ENCODE peak calls at places on chromosome 10, in eight cellular contexts. Q is iPS DF 6.9; E is EL; C is head of caudate nucleus; W is activated T-helper 9 cell treated with anti-CD3 and anti-CD28 coated beads, Interleukin-2, amount 50 U/mL, for 16 hours; T is SW 1271; P is stimulated activated CD8-positive, alpha-beta memory T cell treated with anti-CD3 and anti-CD28 coated beads, Interleukin-4, amount 100 ng/mL, for 1 hour; K is T follicular helper cell. O is an unnamed sample.

GRCh38 chr10:49837096-49837495 is 75.0 kb upstream of the OGDHL start:
- DNase-seq in W (no peak), T (no peak), P (no peak), Q (no peak), K (no peak), C (no peak), E (no peak), O (no peak)

GRCh38 chr10:24790599-24790998 is 66.9 kb upstream of the ARHGAP21 start:
- DNase-seq in E (no peak), Q (no peak), T (no peak), P (no peak), K (no peak), C (peak), W (no peak), O (no peak)

GRCh38 chr10:74289956-74290355 is 138.9 kb downstream of the ADK start:
- DNase-seq in Q (no peak), T (no peak), C (no peak), K (no peak), P (no peak), E (no peak), W (no peak), O (no peak)

GRCh38 chr10:71006497-71006896 is 118.1 kb upstream of the PCBD1 start:
- DNase-seq in E (no peak), T (no peak), C (no peak), P (no peak), W (no peak), K (no peak), Q (no peak), O (no peak)

GRCh38 chr10:79582096-79582495 is 21.9 kb upstream of the SFTPA2 start:
- DNase-seq in T (no peak), W (no peak), E (no peak), K (no peak), P (no peak), C (no peak), Q (no peak), O (no peak)

GRCh38 chr10:26448292-26448691 is 10.2 kb downstream of the APBB1IP start:
- DNase-seq in Q (no peak), K (no peak), T (no peak), C (no peak), W (no peak), P (no peak), E (no peak), O (no peak)

GRCh38 chr10:107686095-107686494 is 521.6 kb upstream of the SORCS1 start:
- DNase-seq in C (no peak), Q (no peak), E (no peak), W (no peak), K (no peak), P (no peak), T (no peak), O (no peak)

GRCh38 chr10:72303424-72304128 is 29.9 kb downstream of the DDIT4 start:
- DNase-seq in T (no peak), E (no peak), W (no peak), C (no peak), P (no peak), Q (no peak), K (no peak), O (no peak)

GRCh38 chr10:133176546-133176945 is 16.5 kb downstream of the KNDC1 start:
- DNase-seq in T (no peak), W (no peak), Q (no peak), E (no peak), P (no peak), C (no peak), K (no peak), O (no peak)

GRCh38 chr10:121237718-121238117 is 360.5 kb downstream of the FGFR2 start:
- DNase-seq in C (no peak), E (no peak), K (no peak), Q (no peak), T (no peak), P (no peak), W (no peak), O (no peak)

GRCh38 chr10:84336406-84336805 is 8.0 kb downstream of the CCSER2 start:
- DNase-seq in T (no peak), K (no peak), W (no peak), Q (no peak), E (no peak), P (no peak), C (no peak), O (no peak)

GRCh38 chr10:113853577-113854018 is 284 bp downstream of the DCLRE1A start:
- DNase-seq in C (no peak), K (no peak), P (no peak), W (no peak), Q (no peak), T (no peak), E (no peak), O (no peak)

GRCh38 chr10:18238875-18239485 is 98.8 kb downstream of the CACNB2 start:
- DNase-seq in P (no peak), Q (no peak), T (peak), W (no peak), K (no peak), E (peak), C (no peak), O (no peak)

GRCh38 chr10:27319752-27320561 is 79.4 kb upstream of the ACBD5 start:
- DNase-seq in T (no peak), E (peak), Q (no peak), W (no peak), C (peak), P (no peak), K (no peak), O (no peak)

GRCh38 chr10:21517983-21518628 is 7.4 kb downstream of the SKIDA1 start:
- DNase-seq in E (peak), T (no peak), P (no peak), Q (no peak), K (no peak), C (peak), W (no peak), O (no peak)

GRCh38 chr10:110681023-110681681 is 37.0 kb downstream of the RBM20 start:
- DNase-seq in W (no peak), T (no peak), K (no peak), Q (peak), C (no peak), P (no peak), E (peak), O (no peak)

GRCh38 chr10:6227346-6227745 is 24.6 kb downstream of the PFKFB3 start:
- DNase-seq in W (no peak), P (no peak), Q (no peak), C (no peak), E (no peak), K (no peak), T (no peak), O (no peak)

GRCh38 chr10:76560338-76560737 is 1077.3 kb downstream of the KCNMA1 start:
- DNase-seq in K (no peak), P (no peak), Q (no peak), E (no peak), T (no peak), C (no peak), W (no peak), O (no peak)

GRCh38 chr10:127090135-127090534 is 106.3 kb downstream of the INSYN2A start:
- DNase-seq in P (no peak), K (no peak), W (no peak), Q (no peak), E (no peak), C (no peak), T (no peak), O (no peak)

GRCh38 chr10:104323721-104324686 is 14.3 kb downstream of the ITPRIP start:
- DNase-seq in P (no peak), K (no peak), C (no peak), E (no peak), W (no peak), Q (no peak), T (no peak), O (no peak)